ENCODE peak calls at places on chromosomes 7 and 10, in five cellular contexts. Z is HCT116, D is transverse colon, B is sigmoid colon, P is breast epithelium. G is an unnamed sample.

GRCh38 chr7:135174941-135175340 is 4.4 kb upstream of the CYREN start:
- DNase-seq in Z (no peak), D (no peak), B (no peak), P (no peak), G (no peak)

GRCh38 chr7:17095001-17095574 is 203.4 kb upstream of the AHR start:
- DNase-seq in Z (no peak), D (no peak), B (no peak), P (peak; percentile 94), G (peak; percentile 93)

GRCh38 chr7:4157651-4158050 is 524.4 kb upstream of the FOXK1 start:
- DNase-seq in Z (no peak), D (no peak), B (no peak), P (no peak), G (no peak)

GRCh38 chr7:113087278-113087998 is 811 bp upstream of the GPR85 start:
- DNase-seq in Z (no peak), D (no peak), B (no peak), P (no peak), G (no peak)

GRCh38 chr7:151706568-151707469 is 170.1 kb downstream of the PRKAG2 start:
- DNase-seq in Z (no peak), D (peak; percentile 46), B (no peak), P (no peak), G (no peak)

GRCh38 chr7:91636129-91636724 is 244.3 kb downstream of the MTERF1 start:
- DNase-seq in Z (peak; percentile 32), D (no peak), B (no peak), P (no peak), G (no peak)

GRCh38 chr7:73827568-73828106 is 3.2 kb upstream of the CLDN4 start:
- DNase-seq in Z (peak; percentile 87), D (peak; percentile 91), B (no peak), P (peak; percentile 91), G (peak; percentile 89)

GRCh38 chr7:33853361-33854062 is 51.8 kb upstream of the BMPER start:
- DNase-seq in Z (no peak), D (no peak), B (no peak), P (no peak), G (no peak)

DNA sequence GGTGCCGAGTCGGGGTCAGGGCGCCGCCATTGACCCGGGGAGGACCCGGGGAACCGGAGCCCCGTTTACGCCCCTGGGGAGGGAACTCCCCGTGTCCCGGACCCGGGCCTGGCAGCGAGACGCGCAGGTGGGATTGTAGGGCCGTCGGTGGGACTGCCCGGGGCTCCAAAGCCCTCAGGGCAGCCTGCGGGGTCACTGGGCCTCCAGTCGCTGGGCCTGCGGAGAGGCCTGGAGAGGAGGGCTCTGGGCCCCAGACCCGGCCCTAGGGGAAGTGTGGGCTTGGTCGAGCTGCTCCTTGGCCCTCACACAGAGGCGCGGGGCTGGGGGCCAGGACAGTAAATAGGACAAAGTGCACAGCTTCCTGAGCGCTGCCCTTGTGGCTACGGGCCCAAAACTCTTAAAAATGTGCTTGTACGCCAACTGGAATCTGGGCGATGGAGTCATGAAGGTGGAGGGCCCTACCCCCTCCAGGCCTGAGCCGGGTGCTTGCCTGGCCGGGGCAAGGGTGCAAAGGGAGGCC is 657 bp downstream of the ECHDC3 start:
- DNase-seq in Z (no peak), D (no peak), B (no peak), P (peak; percentile 50), G (no peak)
- H3K4me3 ChIP-seq in Z (peak overlapping the region; percentile 63), D (peak overlapping the region; percentile 35), B (peak overlapping the region; percentile 55), P (peak overlapping the region; percentile 86), G (peak overlapping the region; percentile 61)

GRCh38 chr7:88218836-88219605 is 817 bp downstream of the SRI start:
- DNase-seq in Z (no peak), D (peak; percentile 80), B (peak; percentile 76), P (peak; percentile 48), G (peak; percentile 54)
- TF ChIP-seq POLR2A in Z (no peak), D (peak; percentile 54), B (no peak), P (no peak), G (peak; percentile 28)

GRCh38 chr10:97497572-97498075 is 598 bp downstream of the MMS19 start:
- DNase-seq in Z (peak; percentile 69), D (peak; percentile 84), B (peak; percentile 94), P (peak; percentile 73), G (peak; percentile 66)
- TF ChIP-seq POLR2AphosphoS5 in Z (peak; percentile 56), D (peak; percentile 76), B (peak; percentile 83), P (peak; percentile 15), G (peak; percentile 37)

GRCh38 chr7:70630647-70631457 is 501.1 kb upstream of the GALNT17 start:
- DNase-seq in Z (no peak), D (no peak), B (no peak), P (no peak), G (no peak)
- H3K4me3 ChIP-seq in Z (no peak overlapping the region), D (no peak overlapping the region), B (no peak overlapping the region), P (no peak overlapping the region), G (no peak overlapping the region)

G was measured in prostate gland.